ENCODE peak calls at places on chromosomes 16 and 17, in five cellular contexts. One of them, this sample, is unnamed.

GRCh38 chr17:81921996-81922565 is 4.1 kb upstream of the SIRT7 start:
- DNase-seq in fibroblast of pulmonary artery: no peak
- DNase-seq in AG04450: no peak
- DNase-seq in upper lobe of right lung: no peak
- DNase-seq in LNCaP clone FGC: no peak
- DNase-seq in this sample: no peak

GRCh38 chr17:28471531-28472342 is 1.7 kb upstream of the SLC13A2 start:
- DNase-seq in fibroblast of pulmonary artery: no peak
- DNase-seq in AG04450: no peak
- DNase-seq in upper lobe of right lung: no peak
- DNase-seq in LNCaP clone FGC: no peak
- DNase-seq in this sample: no peak

GRCh38 chr16:21626659-21627277 is 25.6 kb downstream of the IGSF6 start:
- DNase-seq in fibroblast of pulmonary artery: peak; percentile 79
- DNase-seq in AG04450: peak; percentile 42
- DNase-seq in upper lobe of right lung: no peak
- DNase-seq in LNCaP clone FGC: no peak
- DNase-seq in this sample: peak; percentile 94

GRCh38 chr16:49337814-49338350 is 35.7 kb upstream of the C16orf78 start:
- DNase-seq in fibroblast of pulmonary artery: no peak
- DNase-seq in AG04450: no peak
- DNase-seq in upper lobe of right lung: no peak
- DNase-seq in LNCaP clone FGC: no peak
- DNase-seq in this sample: no peak

GRCh38 chr16:81808933-81809480 is 29.9 kb downstream of the PLCG2 start:
- DNase-seq in fibroblast of pulmonary artery: no peak
- DNase-seq in AG04450: no peak
- DNase-seq in upper lobe of right lung: no peak
- DNase-seq in LNCaP clone FGC: no peak
- DNase-seq in this sample: no peak

GRCh38 chr16:85916141-85916890 is 17.4 kb downstream of the IRF8 start:
- DNase-seq in fibroblast of pulmonary artery: peak; percentile 83
- DNase-seq in AG04450: no peak
- DNase-seq in upper lobe of right lung: peak; percentile 90
- DNase-seq in LNCaP clone FGC: no peak
- DNase-seq in this sample: no peak

GRCh38 chr16:88103011-88103410 is 151.8 kb downstream of the BANP start:
- DNase-seq in fibroblast of pulmonary artery: no peak
- DNase-seq in AG04450: no peak
- DNase-seq in upper lobe of right lung: no peak
- DNase-seq in LNCaP clone FGC: no peak
- DNase-seq in this sample: no peak

GRCh38 chr16:86498661-86499493 is 11.4 kb upstream of the FOXF1 start:
- DNase-seq in fibroblast of pulmonary artery: peak; percentile 36
- DNase-seq in AG04450: no peak
- DNase-seq in upper lobe of right lung: no peak
- DNase-seq in LNCaP clone FGC: no peak
- DNase-seq in this sample: peak; percentile 37

GRCh38 chr17:69883139-69883538 is 191.9 kb upstream of the KCNJ16 start:
- DNase-seq in fibroblast of pulmonary artery: no peak
- DNase-seq in AG04450: no peak
- DNase-seq in upper lobe of right lung: no peak
- DNase-seq in LNCaP clone FGC: no peak
- DNase-seq in this sample: no peak

GRCh38 chr16:20900299-20901067 is at the start of the genes DCUN1D3 and LYRM1:
- DNase-seq in fibroblast of pulmonary artery: peak; percentile 100
- DNase-seq in AG04450: peak; percentile 99
- DNase-seq in upper lobe of right lung: peak; percentile 97
- DNase-seq in LNCaP clone FGC: peak; percentile 97
- DNase-seq in this sample: peak; percentile 100

GRCh38 chr17:48591435-48592077 is 1.5 kb upstream of the HOXB3 start:
- DNase-seq in fibroblast of pulmonary artery: no peak
- DNase-seq in AG04450: no peak
- DNase-seq in upper lobe of right lung: no peak
- DNase-seq in LNCaP clone FGC: no peak
- DNase-seq in this sample: no peak

GRCh38 chr17:40355804-40356758 is 8.5 kb downstream of the GJD3 start:
- DNase-seq in fibroblast of pulmonary artery: no peak
- DNase-seq in AG04450: no peak
- DNase-seq in upper lobe of right lung: no peak
- DNase-seq in LNCaP clone FGC: no peak
- DNase-seq in this sample: no peak

GRCh38 chr16:12182202-12182601 is 205.7 kb downstream of the SNX29 start:
- DNase-seq in fibroblast of pulmonary artery: no peak
- DNase-seq in AG04450: no peak
- DNase-seq in upper lobe of right lung: no peak
- DNase-seq in LNCaP clone FGC: no peak
- DNase-seq in this sample: no peak

GRCh38 chr17:55430531-55431228 is 9.0 kb upstream of the MMD start:
- DNase-seq in fibroblast of pulmonary artery: no peak
- DNase-seq in AG04450: no peak
- DNase-seq in upper lobe of right lung: no peak
- DNase-seq in LNCaP clone FGC: no peak
- DNase-seq in this sample: no peak

GRCh38 chr16:79848739-79849518 is 248.4 kb upstream of the MAF start:
- DNase-seq in fibroblast of pulmonary artery: no peak
- DNase-seq in AG04450: no peak
- DNase-seq in upper lobe of right lung: no peak
- DNase-seq in LNCaP clone FGC: no peak
- DNase-seq in this sample: no peak

GRCh38 chr17:81480140-81480917 is 32.3 kb downstream of the ACTG1 start:
- DNase-seq in fibroblast of pulmonary artery: peak; percentile 76
- DNase-seq in AG04450: no peak
- DNase-seq in upper lobe of right lung: no peak
- DNase-seq in LNCaP clone FGC: no peak
- DNase-seq in this sample: peak; percentile 70

GRCh38 chr17:82963104-82963950 is 116.1 kb upstream of the METRNL start:
- DNase-seq in fibroblast of pulmonary artery: peak; percentile 81
- DNase-seq in AG04450: peak; percentile 32
- DNase-seq in upper lobe of right lung: peak; percentile 86
- DNase-seq in LNCaP clone FGC: no peak
- DNase-seq in this sample: peak; percentile 84
- H3K4me3 ChIP-seq in fibroblast of pulmonary artery: peak overlapping the region; percentile 17
- H3K4me3 ChIP-seq in AG04450: no peak overlapping the region
- H3K4me3 ChIP-seq in upper lobe of right lung: peak overlapping the region; percentile 17
- H3K4me3 ChIP-seq in LNCaP clone FGC: no peak overlapping the region
- H3K4me3 ChIP-seq in this sample: peak overlapping the region; percentile 25

DNA sequence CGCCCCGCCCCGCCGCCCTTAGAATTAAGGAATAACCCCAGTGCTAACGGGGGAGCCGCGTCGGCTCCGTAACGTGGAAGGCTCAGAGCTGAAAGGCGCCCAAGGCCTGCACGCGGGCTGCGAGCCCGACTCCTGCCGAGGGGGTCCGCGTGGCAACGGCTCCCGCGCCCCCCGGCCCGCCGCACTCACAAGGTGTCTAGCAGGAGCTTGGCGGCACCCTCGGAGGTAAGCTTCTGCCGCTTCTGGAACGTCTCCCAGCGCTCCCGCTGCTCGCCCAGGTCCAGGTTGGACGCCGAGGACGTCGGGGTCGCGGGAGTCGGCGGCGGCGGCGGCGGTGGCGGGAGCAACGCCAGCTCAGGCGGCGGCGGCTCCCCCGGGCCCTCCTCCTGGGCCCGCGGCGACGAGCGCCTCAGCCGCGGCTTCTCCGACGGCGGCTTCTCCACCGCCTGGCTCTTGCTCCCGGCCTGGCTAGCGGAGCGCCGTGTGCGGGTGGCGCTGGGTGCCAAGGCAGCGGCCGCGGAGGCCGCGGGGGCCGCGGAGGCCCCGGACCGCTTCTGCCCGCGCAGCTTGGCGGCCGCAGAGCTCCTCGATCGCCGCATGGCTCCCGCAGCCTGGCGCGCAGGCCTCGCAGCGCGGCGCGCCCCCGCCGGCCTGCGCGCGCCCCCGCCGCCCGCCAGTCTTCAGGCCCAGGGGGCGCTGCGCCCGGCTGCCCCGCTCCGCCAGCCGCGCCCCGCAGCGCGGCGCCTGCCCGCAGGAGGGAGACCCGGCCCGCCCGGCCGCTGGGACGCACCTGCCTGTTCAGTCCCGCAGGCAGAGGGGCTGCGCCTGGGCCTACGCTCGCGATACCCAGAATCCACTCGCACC is at the start of gene CENPV:
- DNase-seq in fibroblast of pulmonary artery: peak; percentile 29
- DNase-seq in AG04450: no peak
- DNase-seq in upper lobe of right lung: peak; percentile 79
- DNase-seq in LNCaP clone FGC: no peak
- DNase-seq in this sample: peak; percentile 17
- TF ChIP-seq CTCF in fibroblast of pulmonary artery: no peak
- TF ChIP-seq CTCF in AG04450: peak; percentile 7
- TF ChIP-seq CTCF in upper lobe of right lung: no peak
- TF ChIP-seq CTCF in LNCaP clone FGC: peak; percentile 41
- TF ChIP-seq CTCF in this sample: no peak

DNA sequence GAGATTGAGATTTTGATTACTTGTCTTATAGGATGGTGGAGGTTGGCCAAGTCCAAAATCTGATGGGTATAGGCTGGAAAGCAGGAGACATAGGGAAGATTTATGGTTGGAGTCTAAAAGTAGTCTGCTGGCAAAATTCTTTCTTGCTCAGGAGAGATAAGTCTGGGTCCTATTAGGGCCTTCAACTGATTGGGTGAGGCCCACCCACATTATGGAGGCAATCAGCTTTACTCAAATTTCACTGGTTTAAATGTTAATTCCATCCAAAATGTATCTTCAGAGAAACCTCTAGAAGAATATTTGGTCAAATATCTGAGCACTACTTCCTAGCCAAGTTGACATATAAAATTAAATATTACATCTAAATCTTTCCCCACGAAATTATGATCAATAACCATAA is 31.7 kb upstream of the CDH8 start:
- DNase-seq in fibroblast of pulmonary artery: no peak
- DNase-seq in AG04450: no peak
- DNase-seq in upper lobe of right lung: no peak
- DNase-seq in LNCaP clone FGC: no peak
- DNase-seq in this sample: no peak
- H3K4me3 ChIP-seq in fibroblast of pulmonary artery: no peak overlapping the region
- H3K4me3 ChIP-seq in AG04450: no peak overlapping the region
- H3K4me3 ChIP-seq in upper lobe of right lung: no peak overlapping the region
- H3K4me3 ChIP-seq in LNCaP clone FGC: no peak overlapping the region
- H3K4me3 ChIP-seq in this sample: no peak overlapping the region

GRCh38 chr17:3602499-3602898 is 6.7 kb downstream of the TRPV1 start:
- DNase-seq in fibroblast of pulmonary artery: peak; percentile 38
- DNase-seq in AG04450: no peak
- DNase-seq in upper lobe of right lung: no peak
- DNase-seq in LNCaP clone FGC: no peak
- DNase-seq in this sample: peak; percentile 12
- TF ChIP-seq CTCF in fibroblast of pulmonary artery: peak; percentile 38
- TF ChIP-seq CTCF in AG04450: peak; percentile 25
- TF ChIP-seq CTCF in upper lobe of right lung: peak; percentile 41
- TF ChIP-seq CTCF in LNCaP clone FGC: peak; percentile 11
- TF ChIP-seq CTCF in this sample: peak; percentile 36

GRCh38 chr16:2507052-2507678 is 6.6 kb upstream of the ATP6V0C start:
- DNase-seq in fibroblast of pulmonary artery: no peak
- DNase-seq in AG04450: no peak
- DNase-seq in upper lobe of right lung: peak; percentile 85
- DNase-seq in LNCaP clone FGC: no peak
- DNase-seq in this sample: no peak
- H3K4me3 ChIP-seq in fibroblast of pulmonary artery: no peak overlapping the region
- H3K4me3 ChIP-seq in AG04450: no peak overlapping the region
- H3K4me3 ChIP-seq in upper lobe of right lung: no peak overlapping the region
- H3K4me3 ChIP-seq in LNCaP clone FGC: no peak overlapping the region
- H3K4me3 ChIP-seq in this sample: no peak overlapping the region

GRCh38 chr17:63911657-63912100 is 621 bp upstream of the CSHL1 start:
- DNase-seq in fibroblast of pulmonary artery: peak; percentile 30
- DNase-seq in AG04450: no peak
- DNase-seq in upper lobe of right lung: peak; percentile 51
- DNase-seq in LNCaP clone FGC: no peak
- DNase-seq in this sample: peak; percentile 8
- TF ChIP-seq CTCF in fibroblast of pulmonary artery: peak; percentile 62
- TF ChIP-seq CTCF in AG04450: peak; percentile 66
- TF ChIP-seq CTCF in upper lobe of right lung: peak; percentile 80
- TF ChIP-seq CTCF in LNCaP clone FGC: peak; percentile 75
- TF ChIP-seq CTCF in this sample: peak; percentile 65

DNA sequence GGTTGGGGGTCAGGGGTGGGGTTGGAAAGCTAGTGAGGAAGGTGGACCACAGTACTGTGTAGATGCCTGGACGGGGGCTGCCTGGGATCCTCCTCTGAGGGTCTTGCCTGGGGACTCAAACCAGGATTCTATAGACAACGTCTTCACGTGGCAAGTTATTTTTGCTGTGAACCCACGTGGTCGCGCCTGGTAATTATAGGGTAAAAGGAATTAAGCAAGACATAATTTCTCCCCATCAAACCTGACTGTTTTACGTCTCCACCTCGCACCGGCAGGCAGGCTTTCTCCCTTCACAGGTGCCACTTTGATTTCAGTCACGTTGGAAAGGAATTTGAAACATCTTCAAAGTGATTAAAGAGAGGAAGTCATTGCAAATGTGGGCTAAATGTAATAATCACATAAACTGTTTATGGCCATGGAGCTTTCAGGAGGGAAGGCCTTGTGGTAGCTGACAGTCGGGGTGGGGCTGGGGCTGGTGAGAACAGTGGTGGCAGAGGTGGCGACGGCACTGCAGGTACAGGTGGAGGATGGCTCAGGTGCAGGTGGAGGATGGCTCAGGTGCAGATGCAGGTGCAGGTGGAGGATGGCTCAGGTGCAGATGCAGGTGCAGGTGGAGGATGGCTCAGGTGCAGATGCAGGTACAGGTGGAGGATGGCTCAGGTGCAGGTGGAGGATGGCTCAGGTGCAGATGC is 197.1 kb upstream of the NLRP1 start:
- DNase-seq in fibroblast of pulmonary artery: no peak
- DNase-seq in AG04450: no peak
- DNase-seq in upper lobe of right lung: no peak
- DNase-seq in LNCaP clone FGC: no peak
- DNase-seq in this sample: no peak
- H3K4me3 ChIP-seq in fibroblast of pulmonary artery: no peak overlapping the region
- H3K4me3 ChIP-seq in AG04450: no peak overlapping the region
- H3K4me3 ChIP-seq in upper lobe of right lung: no peak overlapping the region
- H3K4me3 ChIP-seq in LNCaP clone FGC: no peak overlapping the region
- H3K4me3 ChIP-seq in this sample: no peak overlapping the region

DNA sequence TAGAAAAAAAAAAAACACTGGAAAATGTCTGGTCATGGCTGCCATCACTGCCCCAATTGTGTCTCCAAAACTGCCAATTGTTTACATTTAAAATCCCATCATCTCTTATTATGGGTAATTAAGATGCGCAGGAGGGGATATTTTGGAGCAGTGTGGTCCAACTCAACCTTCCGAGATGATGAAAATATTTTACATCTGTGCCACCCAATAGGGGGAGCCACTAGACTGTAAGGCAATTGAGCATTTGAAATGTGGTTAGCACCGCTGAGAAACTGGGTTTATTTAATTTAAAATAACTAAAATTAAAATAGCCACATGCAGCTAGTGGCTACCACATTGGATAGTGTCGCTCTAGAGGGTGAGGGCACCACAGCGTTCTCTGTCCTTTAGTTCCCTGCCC is 3.6 kb downstream of the MPO start:
- DNase-seq in fibroblast of pulmonary artery: peak; percentile 14
- DNase-seq in AG04450: no peak
- DNase-seq in upper lobe of right lung: no peak
- DNase-seq in LNCaP clone FGC: no peak
- DNase-seq in this sample: peak; percentile 12
- TF ChIP-seq CTCF in fibroblast of pulmonary artery: peak; percentile 45
- TF ChIP-seq CTCF in AG04450: peak; percentile 37
- TF ChIP-seq CTCF in upper lobe of right lung: peak; percentile 47
- TF ChIP-seq CTCF in LNCaP clone FGC: peak; percentile 42
- TF ChIP-seq CTCF in this sample: peak; percentile 50